ENCODE peak calls at places on chromosomes 5 and 9, in five cellular contexts. U is tibial nerve, S is adrenal gland, T is EL, R is head of caudate nucleus. F is an unnamed sample.

GRCh38 chr5:120372899-120373298 is 91.2 kb upstream of the PRR16 start:
- DNase-seq in S (no peak), R (no peak), U (no peak), T (no peak), F (no peak)

GRCh38 chr5:165622864-165623536 is 2117.6 kb downstream of the MAT2B start:
- DNase-seq in U (no peak), T (no peak), R (no peak), S (no peak), F (no peak)

GRCh38 chr5:73454379-73455036 is 5.9 kb upstream of the FOXD1 start:
- DNase-seq in U (no peak), T (peak), R (no peak), S (peak), F (no peak)

GRCh38 chr9:89941875-89942274 is 337.1 kb downstream of the GADD45G start:
- DNase-seq in S (no peak), U (no peak), T (peak), R (no peak), F (no peak)

GRCh38 chr5:80172067-80172690 is 83.7 kb downstream of the SERINC5 start:
- DNase-seq in T (no peak), R (no peak), S (peak), U (no peak), F (no peak)

GRCh38 chr5:122263352-122264030 is 48.5 kb upstream of the SNCAIP start:
- DNase-seq in T (peak), S (no peak), U (no peak), R (no peak), F (no peak)

GRCh38 chr5:36788365-36788764 is 88.2 kb upstream of the NIPBL start:
- DNase-seq in R (no peak), T (no peak), U (no peak), S (no peak), F (no peak)

GRCh38 chr5:31639488-31640011 is 619 bp downstream of the PDZD2 start:
- DNase-seq in R (no peak), S (no peak), U (no peak), T (no peak), F (no peak)